ENCODE peak calls at places on chromosomes 5 and 9, in seven cellular contexts. C is iPS-NIHi11, X is frontal cortex, Q is memory B cell, G is dermis microvascular lymphatic vessel endothelial cell, Y is lower leg skin, E is left cardiac atrium. P is an unnamed sample.

GRCh38 chr9:24045150-24045549 is 219.1 kb upstream of the ELAVL2 start:
- DNase-seq in C (no peak), X (no peak), Q (no peak), G (no peak), Y (no peak), E (no peak), P (no peak)

GRCh38 chr9:16450578-16450977 is 419.9 kb downstream of the BNC2 start:
- DNase-seq in C (no peak), X (no peak), Q (no peak), G (no peak), Y (no peak), E (no peak), P (no peak)

GRCh38 chr9:128361981-128362646 is 9.1 kb upstream of the URM1 start:
- DNase-seq in C (peak; percentile 87), X (peak; percentile 79), Q (peak; percentile 62), G (peak; percentile 84), Y (peak; percentile 83), E (peak; percentile 88), P (peak; percentile 85)

GRCh38 chr5:154221371-154221896 is 30.9 kb downstream of the GALNT10 start:
- DNase-seq in C (no peak), X (no peak), Q (no peak), G (peak; percentile 60), Y (no peak), E (no peak), P (no peak)

GRCh38 chr9:121649476-121650219 is 1.8 kb upstream of the DAB2IP start:
- DNase-seq in C (no peak), X (no peak), Q (no peak), G (no peak), Y (no peak), E (no peak), P (no peak)

GRCh38 chr5:57538341-57538955 is 55.8 kb upstream of the ACTBL2 start:
- DNase-seq in C (no peak), X (no peak), Q (no peak), G (peak; percentile 19), Y (peak; percentile 17), E (no peak), P (no peak)

GRCh38 chr9:87711857-87712800 is 13.8 kb upstream of the CTSL start:
- DNase-seq in C (no peak), X (no peak), Q (no peak), G (peak; percentile 35), Y (peak; percentile 57), E (no peak), P (no peak)

GRCh38 chr5:79285833-79286232 is 49.9 kb downstream of the JMY start:
- DNase-seq in C (no peak), X (no peak), Q (no peak), G (no peak), Y (no peak), E (no peak), P (no peak)

GRCh38 chr9:7320139-7320538 is 479.4 kb downstream of the DMAC1 start:
- DNase-seq in C (no peak), X (no peak), Q (no peak), G (no peak), Y (no peak), E (no peak), P (peak; percentile 67)

GRCh38 chr5:6962256-6962655 is 249.0 kb downstream of the TENT4A start:
- DNase-seq in C (no peak), X (no peak), Q (no peak), G (no peak), Y (no peak), E (no peak), P (no peak)

GRCh38 chr5:143495124-143495523 is 91.6 kb upstream of the NR3C1 start:
- DNase-seq in C (no peak), X (no peak), Q (no peak), G (no peak), Y (no peak), E (no peak), P (no peak)

GRCh38 chr5:90802695-90803317 is 244.2 kb downstream of the ADGRV1 start:
- DNase-seq in C (peak; percentile 73), X (no peak), Q (no peak), G (peak; percentile 44), Y (no peak), E (no peak), P (no peak)

GRCh38 chr9:124180557-124180956 is 77.2 kb upstream of the NEK6 start:
- DNase-seq in C (no peak), X (no peak), Q (no peak), G (peak; percentile 29), Y (no peak), E (peak; percentile 35), P (no peak)

GRCh38 chr9:121650220-121651013 is 1.0 kb upstream of the DAB2IP start:
- DNase-seq in C (peak; percentile 78), X (no peak), Q (no peak), G (peak; percentile 65), Y (no peak), E (peak; percentile 65), P (peak; percentile 78)

GRCh38 chr5:84085387-84086041 is 299.2 kb downstream of the EDIL3 start:
- DNase-seq in C (no peak), X (no peak), Q (no peak), G (no peak), Y (no peak), E (no peak), P (no peak)

GRCh38 chr5:134053314-134053839 is 48.6 kb upstream of the VDAC1 start:
- DNase-seq in C (peak; percentile 32), X (no peak), Q (no peak), G (no peak), Y (no peak), E (no peak), P (no peak)

GRCh38 chr5:73304381-73304780 is 131.4 kb downstream of the TMEM174 start:
- DNase-seq in C (no peak), X (no peak), Q (no peak), G (no peak), Y (no peak), E (no peak), P (no peak)

GRCh38 chr9:107983191-107983603 is 493.6 kb upstream of the KLF4 start:
- DNase-seq in C (no peak), X (no peak), Q (no peak), G (no peak), Y (peak; percentile 40), E (peak; percentile 24), P (no peak)

GRCh38 chr9:89661956-89662717 is 57.3 kb downstream of the GADD45G start:
- DNase-seq in C (peak; percentile 98), X (peak; percentile 75), Q (no peak), G (peak; percentile 97), Y (peak; percentile 94), E (peak; percentile 98), P (peak; percentile 98)

GRCh38 chr9:119368681-119369581 is at the start of gene BRINP1:
- DNase-seq in C (peak; percentile 70), X (peak; percentile 29), Q (no peak), G (peak; percentile 8), Y (no peak), E (peak; percentile 40), P (no peak)

GRCh38 chr9:127293767-127294166 is 29.2 kb downstream of the GARNL3 start:
- DNase-seq in C (no peak), X (no peak), Q (no peak), G (no peak), Y (no peak), E (no peak), P (no peak)

GRCh38 chr9:4356306-4356705 is 56.4 kb upstream of the GLIS3 start:
- DNase-seq in C (no peak), X (no peak), Q (no peak), G (peak; percentile 97), Y (no peak), E (no peak), P (no peak)

GRCh38 chr9:104269996-104270963 is 176.2 kb downstream of the SMC2 start:
- DNase-seq in C (no peak), X (no peak), Q (no peak), G (no peak), Y (no peak), E (no peak), P (no peak)